ENCODE peak calls at places on chromosomes 16 and 17, in six cellular contexts. E is CD4-positive, CD25-positive, alpha-beta regulatory T cell; L is left cardiac atrium; O is substantia nigra; Q is fibroblast of the aortic adventitia; Z is cardiac fibroblast. B is an unnamed sample.

GRCh38 chr16:2190659-2191445 is 5.6 kb downstream of the CASKIN1 start:
- DNase-seq in O (peak), Z (no peak), Q (no peak), E (no peak), L (no peak), B (no peak)

GRCh38 chr17:7025240-7025639 is 2.4 kb downstream of the BCL6B start:
- DNase-seq in L (no peak), Q (no peak), Z (no peak), O (no peak), E (no peak), B (peak)

GRCh38 chr17:65698381-65699061 is 137.1 kb upstream of the AXIN2 start:
- DNase-seq in E (no peak), L (no peak), Z (peak), O (no peak), Q (peak), B (peak)

GRCh38 chr17:55093358-55093757 is 124.8 kb downstream of the STXBP4 start:
- DNase-seq in O (no peak), Q (no peak), L (no peak), E (no peak), Z (peak), B (no peak)

GRCh38 chr16:49419016-49419415 is 45.4 kb downstream of the C16orf78 start:
- DNase-seq in L (no peak), Z (no peak), Q (no peak), E (no peak), O (no peak), B (no peak)

GRCh38 chr17:60036796-60037677 is 41.7 kb downstream of the HEATR6 start:
- DNase-seq in L (peak), Z (peak), E (peak), Q (peak), O (no peak), B (peak)

GRCh38 chr17:17416400-17417360 is 60.1 kb upstream of the MED9 start:
- DNase-seq in Q (peak), E (no peak), Z (peak), L (peak), O (no peak), B (no peak)

GRCh38 chr17:79721993-79722671 is 8.6 kb upstream of the ENPP7 start:
- DNase-seq in O (no peak), Q (peak), L (no peak), E (no peak), Z (no peak), B (no peak)

GRCh38 chr17:56203430-56203829 is 50.2 kb downstream of the ANKFN1 start:
- DNase-seq in L (no peak), E (no peak), Z (no peak), O (no peak), Q (peak), B (peak)

GRCh38 chr17:37752482-37752881 is 7.6 kb upstream of the HNF1B start:
- DNase-seq in E (no peak), L (no peak), O (no peak), Z (no peak), Q (no peak), B (peak)

GRCh38 chr16:86229866-86230656 is 280.3 kb upstream of the FOXF1 start:
- DNase-seq in Z (no peak), O (no peak), Q (no peak), L (no peak), E (no peak), B (no peak)

GRCh38 chr16:29009050-29009837 is 24.4 kb downstream of the LAT start:
- DNase-seq in Q (no peak), Z (no peak), E (no peak), O (no peak), L (no peak), B (no peak)

GRCh38 chr16:30656974-30657865 is 1.0 kb upstream of the FBRS start:
- DNase-seq in Q (no peak), Z (no peak), E (no peak), L (no peak), O (no peak), B (no peak)

GRCh38 chr16:30394603-30395154 is 541 bp upstream of the ZNF48 start:
- DNase-seq in O (no peak), E (no peak), L (peak), Z (peak), Q (peak), B (no peak)

GRCh38 chr17:76506408-76507328 is 5.4 kb upstream of the RHBDF2 start:
- DNase-seq in Z (peak), L (peak), Q (peak), O (peak), E (peak), B (peak)

B was measured in NCI-H226.